ENCODE peak calls at places on chromosome 3, in six cellular contexts. J is MV-4-11; D is fibroblast of the aortic adventitia; C is psoas muscle; A is stimulated activated CD8-positive, alpha-beta memory T cell treated with anti-CD3 and anti-CD28 coated beads, Interleukin-2, amount 100 ng/mL, for 1 hour; B is CD8-positive, alpha-beta T cell. V is an unnamed sample.

GRCh38 chr3:131730581-131730980 is 227.8 kb upstream of the MRPL3 start:
- DNase-seq in J (no peak), D (peak), C (no peak), A (no peak), B (no peak), V (no peak)

GRCh38 chr3:69305011-69305410 is 80.9 kb downstream of the FRMD4B start:
- DNase-seq in J (no peak), D (no peak), C (no peak), A (no peak), B (no peak), V (no peak)

GRCh38 chr3:15602146-15602536 is 596 bp downstream of the BTD start:
- DNase-seq in J (no peak), D (no peak), C (no peak), A (no peak), B (no peak), V (no peak)

GRCh38 chr3:174776123-174776522 is 83.0 kb upstream of the NAALADL2 start:
- DNase-seq in J (no peak), D (peak), C (no peak), A (no peak), B (no peak), V (no peak)

GRCh38 chr3:65483475-65483874 is 555.2 kb downstream of the MAGI1 start:
- DNase-seq in J (no peak), D (peak), C (peak), A (no peak), B (no peak), V (no peak)

GRCh38 chr3:41050149-41050548 is 149.2 kb upstream of the CTNNB1 start:
- DNase-seq in J (no peak), D (no peak), C (no peak), A (no peak), B (no peak), V (no peak)

GRCh38 chr3:42651248-42652091 is 2.0 kb upstream of the ZBTB47 start:
- DNase-seq in J (no peak), D (peak), C (no peak), A (no peak), B (no peak), V (no peak)

GRCh38 chr3:64437126-64437525 is 211.9 kb upstream of the PRICKLE2 start:
- DNase-seq in J (no peak), D (no peak), C (no peak), A (no peak), B (no peak), V (no peak)

GRCh38 chr3:14144423-14145075 is 19.7 kb downstream of the TMEM43 start:
- DNase-seq in J (peak), D (peak), C (no peak), A (peak), B (peak), V (peak)

GRCh38 chr3:133662256-133662773 is 574 bp upstream of the TOPBP1 start:
- DNase-seq in J (no peak), D (peak), C (no peak), A (no peak), B (no peak), V (peak)

GRCh38 chr3:196920733-196921132 is 21.6 kb downstream of the NCBP2 start:
- DNase-seq in J (peak), D (no peak), C (no peak), A (no peak), B (no peak), V (no peak)

GRCh38 chr3:4834403-4834866 is 144.8 kb upstream of the BHLHE40 start:
- DNase-seq in J (peak), D (no peak), C (no peak), A (peak), B (peak), V (peak)

GRCh38 chr3:183619624-183620274 is 15.7 kb upstream of the KLHL24 start:
- DNase-seq in J (no peak), D (no peak), C (no peak), A (no peak), B (no peak), V (no peak)

GRCh38 chr3:184540777-184541681 is 20.6 kb upstream of the EPHB3 start:
- DNase-seq in J (no peak), D (peak), C (peak), A (peak), B (peak), V (peak)

GRCh38 chr3:123409443-123410148 is 39.3 kb downstream of the ADCY5 start:
- DNase-seq in J (no peak), D (no peak), C (no peak), A (no peak), B (no peak), V (no peak)

GRCh38 chr3:43400162-43400561 is 113.8 kb downstream of the SNRK start:
- DNase-seq in J (no peak), D (no peak), C (no peak), A (no peak), B (no peak), V (no peak)

GRCh38 chr3:55242921-55243320 is 244.2 kb downstream of the WNT5A start:
- DNase-seq in J (no peak), D (no peak), C (no peak), A (no peak), B (no peak), V (no peak)

GRCh38 chr3:193132247-193132646 is 108.8 kb upstream of the PLAAT1 start:
- DNase-seq in J (no peak), D (peak), C (no peak), A (no peak), B (no peak), V (no peak)

GRCh38 chr3:160150525-160150924 is 74.7 kb upstream of the C3orf80 start:
- DNase-seq in J (no peak), D (peak), C (no peak), A (no peak), B (no peak), V (no peak)

GRCh38 chr3:66276705-66277274 is 56.0 kb downstream of the SLC25A26 start:
- DNase-seq in J (peak), D (peak), C (no peak), A (peak), B (peak), V (peak)

GRCh38 chr3:66014641-66015040 is 24.1 kb downstream of the MAGI1 start:
- DNase-seq in J (no peak), D (no peak), C (no peak), A (no peak), B (no peak), V (no peak)

GRCh38 chr3:188294823-188295487 is 141.0 kb downstream of the LPP start:
- DNase-seq in J (no peak), D (peak), C (no peak), A (no peak), B (no peak), V (no peak)

GRCh38 chr3:73255609-73256029 is 194.2 kb downstream of the EBLN2 start:
- DNase-seq in J (peak), D (peak), C (no peak), A (no peak), B (no peak), V (no peak)

GRCh38 chr3:4493931-4494806 is 1.0 kb downstream of the ITPR1 start:
- DNase-seq in J (peak), D (peak), C (no peak), A (no peak), B (no peak), V (peak)

GRCh38 chr3:144866504-144866903 is 894.9 kb downstream of the DIPK2A start:
- DNase-seq in J (peak), D (no peak), C (no peak), A (no peak), B (no peak), V (no peak)

GRCh38 chr3:174700736-174701135 is 158.4 kb upstream of the NAALADL2 start:
- DNase-seq in J (no peak), D (no peak), C (no peak), A (no peak), B (no peak), V (no peak)

GRCh38 chr3:8657804-8658311 is 13.3 kb upstream of the SSUH2 start:
- DNase-seq in J (no peak), D (no peak), C (no peak), A (no peak), B (no peak), V (no peak)

GRCh38 chr3:45817788-45818523 is 21.6 kb upstream of the SLC6A20 start:
- DNase-seq in J (peak), D (peak), C (peak), A (no peak), B (no peak), V (no peak)

GRCh38 chr3:151379083-151379734 is 5.3 kb downstream of the P2RY12 start:
- DNase-seq in J (peak), D (no peak), C (peak), A (no peak), B (no peak), V (no peak)

GRCh38 chr3:178513539-178514410 is 22.5 kb upstream of the KCNMB2 start:
- DNase-seq in J (no peak), D (no peak), C (no peak), A (no peak), B (no peak), V (no peak)

GRCh38 chr3:34882764-34883163 is 756.6 kb upstream of the ARPP21 start:
- DNase-seq in J (peak), D (no peak), C (no peak), A (no peak), B (no peak), V (no peak)

GRCh38 chr3:132284006-132284405 is 33.2 kb upstream of the ACP3 start:
- DNase-seq in J (no peak), D (peak), C (no peak), A (no peak), B (no peak), V (no peak)

GRCh38 chr3:32816439-32817194 is 1.2 kb upstream of the TRIM71 start:
- DNase-seq in J (no peak), D (peak), C (no peak), A (no peak), B (no peak), V (no peak)

GRCh38 chr3:171455603-171456550 is 4.3 kb downstream of the TNIK start:
- DNase-seq in J (no peak), D (peak), C (no peak), A (no peak), B (no peak), V (no peak)